ENCODE peak calls at places on chromosomes 2 and 18, in seven cellular contexts. L is endodermal cell, B is cardiac muscle cell, I is neural progenitor cell, T is left ventricle myocardium inferior, H is Peyer's patch, C is GM23248. A is an unnamed sample. For H3K4me1, the result is how much of the 10 kb centered on the place peaks cover.

GRCh38 chr2:233387667-233388528 is 33.6 kb downstream of the DGKD start:
- DNase-seq in L (no peak), B (peak), I (no peak), T (peak), H (no peak), C (peak), A (peak)

GRCh38 chr2:190947139-190947538 is 66.5 kb downstream of the GLS start:
- DNase-seq in L (no peak), B (peak), I (no peak), T (no peak), H (no peak), C (no peak), A (no peak)

GRCh38 chr2:232955856-232956255 is 57.2 kb downstream of the NGEF start:
- DNase-seq in L (no peak), B (no peak), I (no peak), T (no peak), H (peak), C (no peak), A (no peak)

GRCh38 chr2:12824304-12824761 is 107.6 kb downstream of the TRIB2 start:
- DNase-seq in L (no peak), B (peak), I (peak), T (peak), H (no peak), C (peak), A (no peak)

GRCh38 chr2:100845141-100845991 is 25.4 kb downstream of the NPAS2 start:
- DNase-seq in L (no peak), B (no peak), I (no peak), T (peak), H (no peak), C (no peak), A (no peak)

GRCh38 chr2:15284601-15285000 is 276.5 kb downstream of the NBAS start:
- DNase-seq in L (no peak), B (no peak), I (no peak), T (no peak), H (no peak), C (no peak), A (no peak)

GRCh38 chr2:65430515-65431416 is 1.6 kb downstream of the SPRED2 start:
- DNase-seq in L (peak), B (peak), I (peak), T (peak), H (peak), C (peak), A (peak)

GRCh38 chr2:191688934-191689695 is 11.2 kb downstream of the NABP1 start:
- DNase-seq in L (no peak), B (peak), I (no peak), T (no peak), H (no peak), C (peak), A (no peak)

GRCh38 chr2:20107776-20108175 is 56.3 kb upstream of the LAPTM4A start:
- DNase-seq in L (no peak), B (no peak), I (no peak), T (no peak), H (no peak), C (peak), A (no peak)

GRCh38 chr2:120005834-120006521 is 6.9 kb upstream of the EPB41L5 start:
- DNase-seq in L (no peak), B (no peak), I (no peak), T (no peak), H (no peak), C (no peak), A (no peak)

GRCh38 chr2:224545884-224546644 is 39.1 kb downstream of the CUL3 start:
- DNase-seq in L (no peak), B (peak), I (no peak), T (no peak), H (no peak), C (peak), A (no peak)

GRCh38 chr18:34223164-34223892 is 1.4 kb downstream of the NOL4 start:
- DNase-seq in L (peak), B (no peak), I (peak), T (no peak), H (no peak), C (peak), A (no peak)

GRCh38 chr18:478679-479078 is 21.8 kb downstream of the COLEC12 start:
- DNase-seq in L (no peak), B (peak), I (no peak), T (no peak), H (no peak), C (peak), A (no peak)

GRCh38 chr2:40315684-40316083 is 136.2 kb downstream of the SLC8A1 start:
- DNase-seq in L (no peak), B (peak), I (no peak), T (no peak), H (no peak), C (peak), A (no peak)

GRCh38 chr2:10002087-10002486 is 41.3 kb upstream of the KLF11 start:
- DNase-seq in L (no peak), B (no peak), I (no peak), T (no peak), H (no peak), C (no peak), A (no peak)

GRCh38 chr2:119214453-119214852 is 9.2 kb upstream of the STEAP3 start:
- DNase-seq in L (no peak), B (no peak), I (no peak), T (no peak), H (no peak), C (no peak), A (no peak)

DNA sequence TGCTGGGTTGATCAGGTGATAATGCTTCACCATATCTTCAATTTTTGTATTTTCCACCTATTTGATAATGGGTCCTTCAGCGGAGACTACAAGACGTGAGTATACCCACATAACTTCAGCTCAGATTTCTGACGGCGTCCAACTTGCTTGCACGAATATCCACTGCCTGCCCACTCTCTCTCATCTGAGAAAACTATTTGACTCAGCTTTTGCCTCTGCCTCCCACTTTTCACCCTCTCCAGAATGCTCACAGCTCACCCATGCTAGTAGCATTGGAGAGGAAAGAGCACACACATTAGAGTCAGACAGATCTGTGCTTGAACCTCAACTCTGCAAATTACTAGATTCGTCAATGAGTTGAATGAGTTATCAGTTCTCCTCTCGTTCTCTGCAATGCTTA is 166.8 kb downstream of the BCL2 start:
- DNase-seq in L (no peak), B (no peak), I (no peak), T (no peak), H (no peak), C (no peak), A (no peak)
- H3K27ac ChIP-seq in L (no peak), B (no peak), I (no peak), T (no peak), H (no peak), C (no peak), A (no peak)

DNA sequence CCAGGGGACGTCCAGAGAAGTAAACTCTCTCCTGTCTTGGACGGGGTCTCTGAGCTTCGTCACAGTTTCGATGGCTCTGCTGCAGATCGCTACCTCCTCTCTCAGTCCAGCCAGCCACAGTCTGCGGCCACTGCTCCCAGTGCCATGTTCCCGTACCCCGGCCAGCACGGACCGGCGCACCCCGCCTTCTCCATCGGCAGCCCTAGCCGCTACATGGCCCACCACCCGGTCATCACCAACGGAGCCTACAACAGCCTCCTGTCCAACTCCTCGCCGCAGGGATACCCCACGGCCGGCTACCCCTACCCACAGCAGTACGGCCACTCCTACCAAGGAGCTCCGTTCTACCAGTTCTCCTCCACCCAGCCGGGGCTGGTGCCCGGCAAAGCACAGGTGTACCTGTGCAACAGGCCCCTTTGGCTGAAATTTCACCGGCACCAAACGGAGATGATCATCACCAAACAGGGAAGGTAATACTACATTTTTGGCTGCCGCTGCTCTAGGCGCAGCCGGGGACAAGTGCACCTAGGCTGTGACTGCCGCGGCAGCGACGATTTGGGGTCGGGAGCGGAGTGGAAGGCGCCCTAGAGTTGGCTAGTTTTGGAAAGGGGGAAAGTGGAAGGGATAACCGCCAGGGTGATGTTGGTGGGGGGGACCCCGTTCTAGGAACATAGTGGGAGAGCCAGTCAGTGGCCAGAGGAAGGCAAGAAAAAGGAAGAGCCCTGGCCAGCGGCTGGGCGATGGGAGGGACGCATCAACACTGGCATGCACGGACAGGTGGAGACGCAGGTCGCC is 733 bp downstream of the TBR1 start:
- DNase-seq in L (peak), B (no peak), I (peak), T (no peak), H (no peak), C (peak), A (no peak)
- H3K4me1 ChIP-seq in L (under half), B (under half), I (under half), T (half or more), H (under half), C (under half), A (under half)

GRCh38 chr2:128293870-128294455 is 24.7 kb downstream of the HS6ST1 start:
- DNase-seq in L (no peak), B (no peak), I (no peak), T (no peak), H (no peak), C (no peak), A (no peak)
- H3K4me3 ChIP-seq in L (no peak), B (no peak), I (no peak), T (no peak), H (no peak), C (no peak), A (no peak)

DNA sequence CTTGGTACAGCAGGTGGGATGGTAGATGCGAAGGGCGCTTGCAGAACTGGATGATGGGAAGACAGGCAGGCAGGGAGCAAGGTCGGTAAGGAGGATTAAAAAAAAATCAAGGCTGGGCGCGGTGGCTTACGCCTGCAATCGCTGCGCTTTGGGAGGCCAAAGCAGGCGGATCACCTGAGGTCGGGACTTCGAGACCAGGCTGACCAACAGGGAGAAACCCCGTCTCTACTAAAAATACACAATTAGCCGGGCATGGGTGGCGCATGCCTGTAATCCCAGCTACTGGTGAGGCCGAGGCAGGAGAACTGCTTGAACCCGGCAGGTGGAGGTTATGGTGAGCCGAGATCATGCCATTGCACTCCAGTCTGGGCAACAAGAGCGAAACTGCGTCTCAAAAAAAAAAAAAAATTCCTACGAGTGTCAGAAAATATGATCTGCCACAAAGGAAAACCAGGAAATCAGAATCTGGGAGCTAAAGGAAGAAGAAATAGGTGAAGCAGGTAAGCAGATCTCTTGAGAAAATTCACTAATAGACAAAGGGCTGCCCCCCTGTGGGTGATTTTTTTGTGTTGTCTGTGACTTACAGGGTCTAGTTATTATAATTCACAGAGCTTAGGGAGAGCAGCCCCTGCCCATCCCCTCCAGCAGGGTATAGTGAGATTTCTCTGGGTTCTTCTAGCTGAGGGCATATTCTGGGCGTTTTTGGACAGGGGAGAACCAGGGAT is 46.2 kb downstream of the C2orf42 start:
- DNase-seq in L (peak), B (no peak), I (no peak), T (no peak), H (no peak), C (no peak), A (no peak)
- H3K27ac ChIP-seq in L (no peak), B (no peak), I (no peak), T (no peak), H (no peak), C (no peak), A (peak)

GRCh38 chr2:17879137-17879912 is 858 bp downstream of the KCNS3 start:
- DNase-seq in L (peak), B (peak), I (peak), T (peak), H (no peak), C (peak), A (no peak)
- H3K4me1 ChIP-seq in L (under half), B (under half), I (under half), T (under half), H (under half), C (under half), A (under half)

DNA sequence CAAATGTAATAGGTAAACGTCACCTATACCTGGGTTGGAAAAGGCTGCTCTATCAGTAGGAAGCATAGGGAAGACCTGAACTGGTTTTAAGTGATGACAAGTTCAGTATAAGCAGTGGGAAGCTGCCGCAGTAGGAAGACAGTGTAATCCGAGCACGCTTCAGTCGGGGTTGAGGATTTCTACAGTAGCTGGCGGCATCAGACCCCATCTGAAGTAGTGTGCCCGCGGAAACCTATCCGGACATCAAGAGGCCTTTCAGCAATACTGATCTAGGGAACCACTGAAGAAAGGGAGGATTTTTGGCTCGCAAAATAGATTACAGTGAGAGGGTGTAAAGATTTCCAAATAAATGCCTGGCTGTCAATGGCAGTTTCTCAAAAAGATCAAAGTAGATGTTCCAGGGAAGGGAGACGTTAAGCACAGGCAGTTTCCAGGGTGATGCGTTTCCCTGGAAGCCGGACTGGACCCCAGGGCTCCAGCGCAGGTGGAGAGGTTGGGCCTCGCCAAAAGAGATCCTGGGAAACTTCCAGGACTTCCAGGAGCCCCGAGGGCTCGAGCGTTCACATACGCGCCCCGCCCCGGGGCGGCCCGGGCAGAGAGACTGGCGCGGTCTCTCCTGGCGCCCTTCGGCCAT is 5.3 kb downstream of the LOXL3 start:
- DNase-seq in L (no peak), B (no peak), I (peak), T (no peak), H (no peak), C (peak), A (no peak)
- H3K4me3 ChIP-seq in L (peak), B (peak), I (peak), T (peak), H (peak), C (peak), A (peak)

GRCh38 chr2:238139841-238140439 is 1.5 kb downstream of the KLHL30 start:
- DNase-seq in L (no peak), B (no peak), I (no peak), T (no peak), H (no peak), C (no peak), A (no peak)

GRCh38 chr2:238140721-238141540 is 2.5 kb downstream of the KLHL30 start:
- DNase-seq in L (no peak), B (no peak), I (no peak), T (no peak), H (no peak), C (no peak), A (no peak)

GRCh38 chr2:238143239-238143951 is 4.9 kb downstream of the KLHL30 start:
- DNase-seq in L (no peak), B (peak), I (no peak), T (peak), H (no peak), C (peak), A (no peak)

GRCh38 chr2:238142382-238143205 is 4.1 kb downstream of the KLHL30 start:
- DNase-seq in L (no peak), B (no peak), I (no peak), T (no peak), H (no peak), C (no peak), A (no peak)

DNA sequence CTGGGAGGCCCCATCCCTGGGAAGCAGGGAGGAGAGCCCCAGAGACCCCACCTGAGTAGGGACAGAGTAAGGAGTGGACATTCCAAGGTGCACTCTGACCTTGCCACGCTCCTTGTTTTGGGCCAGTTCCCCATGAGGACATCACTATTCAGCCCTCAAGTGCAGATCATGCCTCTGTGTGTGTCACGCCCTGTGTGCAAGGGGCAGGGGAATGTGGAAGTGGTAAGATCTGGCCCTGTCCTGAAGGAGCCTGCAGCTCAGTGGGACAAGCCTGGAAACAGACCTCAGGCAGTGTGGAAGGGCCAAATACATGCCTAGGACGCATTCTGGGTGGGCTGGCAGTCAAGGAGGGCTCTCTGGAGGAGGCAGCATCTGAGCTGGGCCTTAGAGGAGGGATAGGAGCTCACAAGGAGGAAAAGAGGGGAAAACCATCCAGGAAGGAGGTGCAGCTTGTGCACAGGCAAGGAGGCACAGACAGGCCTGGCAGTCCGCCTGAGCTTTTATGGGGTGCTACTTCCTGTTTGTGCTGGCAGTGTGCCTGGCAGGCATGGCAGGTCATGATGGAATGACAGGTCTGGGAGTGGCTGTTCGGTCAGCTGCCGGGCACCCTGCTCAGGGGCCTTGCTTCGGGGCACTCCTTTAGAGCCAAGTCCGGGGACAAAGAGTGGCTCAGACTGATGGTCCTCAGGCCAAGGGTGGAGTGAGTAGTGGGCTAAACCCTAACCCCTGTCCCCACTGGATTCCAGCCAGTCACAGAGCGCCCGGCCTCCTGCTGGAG is 3.3 kb downstream of the KLHL30 start:
- DNase-seq in L (no peak), B (no peak), I (no peak), T (peak), H (no peak), C (peak), A (no peak)
- H3K27ac ChIP-seq in L (no peak), B (no peak), I (no peak), T (peak), H (no peak), C (no peak), A (no peak)

GRCh38 chr2:126671049-126671448 is 15.1 kb downstream of the GYPC start:
- DNase-seq in L (no peak), B (no peak), I (no peak), T (no peak), H (no peak), C (no peak), A (no peak)
- H3K4me1 ChIP-seq in L (under half), B (under half), I (under half), T (half or more), H (under half), C (under half), A (half or more)

A was measured in CD8-positive, alpha-beta T cell.